ENCODE peak calls at places on chromosome 9, in six cellular contexts. V is GM12878, E is K562, Z is HepG2, X is GM12892, W is H1. G is an unnamed sample.

GRCh38 chr9:92438900-92439526 is 14.7 kb upstream of the OMD start:
- DNase-seq in V (no peak), E (no peak), Z (no peak), X (no peak), W (no peak), G (no peak)

GRCh38 chr9:6014668-6015270 is 655 bp downstream of the RANBP6 start:
- DNase-seq in V (no peak), E (peak), Z (peak), X (no peak), W (no peak), G (no peak)

GRCh38 chr9:101705135-101705661 is 33.2 kb downstream of the GRIN3A start:
- DNase-seq in V (no peak), E (no peak), Z (no peak), X (no peak), W (peak), G (no peak)

GRCh38 chr9:117413346-117414219 is 1.3 kb downstream of the ASTN2 start:
- DNase-seq in V (no peak), E (no peak), Z (no peak), X (peak), W (peak), G (peak)

GRCh38 chr9:5718296-5719032 is 89.6 kb downstream of the RIC1 start:
- DNase-seq in V (no peak), E (no peak), Z (no peak), X (no peak), W (no peak), G (no peak)

GRCh38 chr9:21965401-21965951 is 28.7 kb downstream of the CDKN2A start:
- DNase-seq in V (no peak), E (no peak), Z (peak), X (peak), W (peak), G (peak)

GRCh38 chr9:7165350-7165937 is 407.7 kb downstream of the KDM4C start:
- DNase-seq in V (no peak), E (peak), Z (no peak), X (no peak), W (no peak), G (no peak)

GRCh38 chr9:108761530-108762347 is 94.0 kb downstream of the ACTL7B start:
- DNase-seq in V (no peak), E (peak), Z (peak), X (peak), W (peak), G (peak)

GRCh38 chr9:123645762-123646161 is 284.2 kb downstream of the DENND1A start:
- DNase-seq in V (no peak), E (no peak), Z (no peak), X (no peak), W (no peak), G (no peak)

GRCh38 chr9:136306691-136307208 is 2.9 kb upstream of the CCDC187 start:
- DNase-seq in V (no peak), E (peak), Z (no peak), X (no peak), W (no peak), G (no peak)

GRCh38 chr9:68416891-68417570 is 60.6 kb downstream of the PGM5 start:
- DNase-seq in V (no peak), E (peak), Z (no peak), X (no peak), W (no peak), G (no peak)

GRCh38 chr9:98142182-98142924 is 23.3 kb upstream of the TRIM14 start:
- DNase-seq in V (no peak), E (no peak), Z (peak), X (no peak), W (no peak), G (no peak)

GRCh38 chr9:136954270-136955083 is 2.4 kb downstream of the LCN12 start:
- DNase-seq in V (no peak), E (no peak), Z (no peak), X (no peak), W (no peak), G (no peak)

GRCh38 chr9:114156658-114157421 is 1.5 kb downstream of the COL27A1 start:
- DNase-seq in V (no peak), E (no peak), Z (no peak), X (no peak), W (peak), G (no peak)

GRCh38 chr9:95088421-95089161 is 228.9 kb downstream of the FANCC start:
- DNase-seq in V (no peak), E (no peak), Z (no peak), X (no peak), W (no peak), G (no peak)

GRCh38 chr9:3478549-3478953 is 47.2 kb downstream of the RFX3 start:
- DNase-seq in V (peak), E (no peak), Z (peak), X (no peak), W (no peak), G (no peak)

GRCh38 chr9:136713555-136713949 is 1.2 kb downstream of the DIPK1B start:
- DNase-seq in V (no peak), E (no peak), Z (no peak), X (no peak), W (no peak), G (no peak)

GRCh38 chr9:109274768-109275596 is 45.9 kb downstream of the EPB41L4B start:
- DNase-seq in V (no peak), E (no peak), Z (no peak), X (no peak), W (no peak), G (no peak)

GRCh38 chr9:83151627-83152137 is 88.7 kb upstream of the RASEF start:
- DNase-seq in V (no peak), E (no peak), Z (no peak), X (no peak), W (no peak), G (no peak)

GRCh38 chr9:22214497-22215031 is 205.5 kb upstream of the CDKN2B start:
- DNase-seq in V (no peak), E (no peak), Z (no peak), X (no peak), W (no peak), G (no peak)

GRCh38 chr9:127927457-127928231 is 2.9 kb downstream of the PIP5KL1 start:
- DNase-seq in V (no peak), E (peak), Z (no peak), X (no peak), W (peak), G (no peak)

GRCh38 chr9:112041536-112042243 is 133.4 kb downstream of the SUSD1 start:
- DNase-seq in V (no peak), E (no peak), Z (peak), X (no peak), W (peak), G (no peak)

GRCh38 chr9:19901586-19901985 is 112.7 kb upstream of the SLC24A2 start:
- DNase-seq in V (no peak), E (no peak), Z (no peak), X (no peak), W (no peak), G (no peak)

GRCh38 chr9:72524820-72525539 is 3.6 kb downstream of the TMC1 start:
- DNase-seq in V (peak), E (no peak), Z (no peak), X (no peak), W (no peak), G (no peak)

GRCh38 chr9:120110520-120110919 is 469.4 kb downstream of the CDK5RAP2 start:
- DNase-seq in V (no peak), E (no peak), Z (no peak), X (no peak), W (no peak), G (no peak)

GRCh38 chr9:91580136-91580535 is 156.5 kb upstream of the NFIL3 start:
- DNase-seq in V (no peak), E (no peak), Z (no peak), X (no peak), W (no peak), G (no peak)

GRCh38 chr9:107070591-107070990 is 207.6 kb downstream of the ZNF462 start:
- DNase-seq in V (no peak), E (no peak), Z (no peak), X (no peak), W (no peak), G (no peak)

GRCh38 chr9:1005043-1005667 is 28.7 kb downstream of the DMRT3 start:
- DNase-seq in V (peak), E (peak), Z (peak), X (no peak), W (no peak), G (no peak)

GRCh38 chr9:26331223-26331622 is 561.4 kb downstream of the CAAP1 start:
- DNase-seq in V (no peak), E (no peak), Z (no peak), X (no peak), W (no peak), G (no peak)

GRCh38 chr9:72907421-72907820 is 45.4 kb downstream of the ALDH1A1 start:
- DNase-seq in V (no peak), E (no peak), Z (no peak), X (no peak), W (no peak), G (no peak)

GRCh38 chr9:5044160-5044559 is 59.1 kb downstream of the JAK2 start:
- DNase-seq in V (no peak), E (no peak), Z (no peak), X (no peak), W (no peak), G (no peak)

GRCh38 chr9:78221425-78221824 is 14.4 kb upstream of the CEP78 start:
- DNase-seq in V (no peak), E (no peak), Z (no peak), X (no peak), W (no peak), G (no peak)

GRCh38 chr9:133120343-133121199 is 469 bp downstream of the RALGDS start:
- DNase-seq in V (no peak), E (peak), Z (no peak), X (no peak), W (peak), G (no peak)
- TF ChIP-seq POLR2A in V (no peak), E (no peak), Z (no peak), X (peak), W (no peak), G (no peak)

GRCh38 chr9:33851301-33851700 is 34.3 kb downstream of the UBE2R2 start:
- DNase-seq in V (no peak), E (no peak), Z (no peak), X (no peak), W (no peak), G (no peak)
- TF ChIP-seq TAF1 in V (no peak), E (no peak), Z (no peak), X (no peak), W (no peak), G (no peak)

GRCh38 chr9:13728121-13728520 is 448.6 kb upstream of the MPDZ start:
- DNase-seq in V (no peak), E (no peak), Z (no peak), X (no peak), W (no peak), G (no peak)

GRCh38 chr9:13731637-13732036 is 452.1 kb upstream of the MPDZ start:
- DNase-seq in V (no peak), E (no peak), Z (no peak), X (no peak), W (no peak), G (no peak)

GRCh38 chr9:13726746-13727145 is 447.3 kb upstream of the MPDZ start:
- DNase-seq in V (no peak), E (no peak), Z (no peak), X (no peak), W (no peak), G (no peak)

GRCh38 chr9:13732290-13732689 is 452.8 kb upstream of the MPDZ start:
- DNase-seq in V (no peak), E (no peak), Z (no peak), X (no peak), W (no peak), G (no peak)

GRCh38 chr9:13728917-13729811 is 449.7 kb upstream of the MPDZ start:
- DNase-seq in V (no peak), E (no peak), Z (no peak), X (no peak), W (no peak), G (no peak)
- TF ChIP-seq POLR2A in V (no peak), E (no peak), Z (no peak), X (no peak), W (no peak), G (no peak)

DNA sequence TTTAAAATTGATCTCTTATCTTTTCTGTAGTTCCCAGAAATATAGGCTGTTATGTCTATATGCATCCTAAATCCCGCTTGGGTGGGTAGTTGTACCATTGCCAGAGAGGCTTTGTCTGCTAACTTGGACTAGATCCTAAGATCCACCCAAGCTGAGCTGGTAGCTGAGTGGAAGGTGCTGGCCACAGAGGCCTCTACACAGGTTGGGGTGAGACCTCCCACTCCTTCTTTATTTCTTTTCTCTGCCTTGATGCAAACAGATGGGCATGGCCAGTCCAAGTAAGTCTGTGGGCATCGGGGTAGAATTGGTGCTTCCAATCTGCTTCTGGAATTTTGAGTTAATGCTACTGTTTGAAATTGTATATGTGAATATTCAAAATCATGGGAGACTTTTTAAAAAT is 14.4 kb upstream of the GADD45G start:
- DNase-seq in V (no peak), E (no peak), Z (no peak), X (no peak), W (no peak), G (no peak)
- TF ChIP-seq TAF1 in V (no peak), E (no peak), Z (no peak), X (no peak), W (no peak), G (no peak)

DNA sequence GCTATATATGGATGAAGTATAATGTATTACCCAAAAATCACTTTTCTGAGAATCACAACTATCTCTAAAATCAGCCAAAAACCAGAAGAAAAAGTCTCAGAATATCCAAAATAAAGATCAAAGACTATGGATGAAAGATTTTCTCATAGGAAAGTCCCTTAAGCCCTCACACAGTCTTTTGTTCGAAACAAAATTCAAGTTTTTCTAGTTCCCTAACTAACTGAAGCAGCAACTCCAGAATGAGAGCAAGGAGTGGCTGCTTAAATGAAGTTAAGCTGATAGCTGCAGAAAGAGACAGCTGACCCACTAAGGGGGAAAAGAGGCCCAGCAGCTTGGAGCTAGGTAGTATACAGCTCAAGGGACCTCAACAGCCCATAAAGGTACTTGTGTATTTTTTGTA is 8.4 kb downstream of the ZBTB5 start:
- DNase-seq in V (no peak), E (no peak), Z (no peak), X (no peak), W (no peak), G (no peak)
- TF ChIP-seq POLR2A in V (no peak), E (no peak), Z (no peak), X (no peak), W (no peak), G (no peak)

DNA sequence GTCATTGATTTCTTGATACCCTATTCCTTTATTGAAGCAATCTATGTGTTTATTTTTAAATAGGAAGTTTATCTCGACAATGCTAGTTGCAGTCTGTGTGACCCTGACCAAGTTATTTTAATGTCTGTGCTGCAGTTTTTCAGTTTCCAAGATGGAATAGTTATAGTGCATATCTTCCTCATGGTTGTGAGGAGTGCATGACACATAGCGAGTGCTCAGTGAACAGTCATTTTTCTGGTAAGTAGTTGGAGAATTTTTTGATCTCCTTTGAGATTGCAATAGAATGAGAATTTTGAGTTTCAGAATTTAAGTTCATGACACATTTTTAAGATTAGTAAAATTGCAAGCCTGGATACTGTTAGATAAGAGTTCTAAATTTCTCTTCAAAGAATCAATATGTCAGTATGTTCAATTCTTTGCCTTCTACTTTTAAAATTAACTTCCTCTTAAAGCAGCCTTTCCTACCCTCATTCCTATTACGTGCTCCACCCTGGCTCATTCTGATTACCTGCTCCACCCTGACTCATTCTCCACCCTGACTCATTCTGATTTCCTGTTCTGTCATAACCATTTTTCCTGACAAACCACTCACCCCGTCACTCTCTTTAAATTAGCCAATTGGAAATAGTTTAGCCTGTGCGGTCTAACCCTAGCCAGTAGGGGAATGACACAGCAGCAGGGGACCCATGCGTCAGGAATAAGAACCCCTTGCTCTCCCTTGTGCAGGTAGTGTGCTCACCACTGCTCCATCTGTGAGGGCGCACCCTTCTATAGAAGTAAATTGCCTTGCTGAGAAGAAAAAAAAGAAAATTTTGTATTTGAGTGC is 30.7 kb downstream of the SPIN1 start:
- DNase-seq in V (no peak), E (no peak), Z (no peak), X (no peak), W (no peak), G (no peak)
- TF ChIP-seq TAF1 in V (no peak), E (no peak), Z (no peak), X (no peak), W (no peak), G (no peak)

GRCh38 chr9:133148351-133149129 is 15.2 kb downstream of the GBGT1 start:
- DNase-seq in V (no peak), E (no peak), Z (no peak), X (peak), W (peak), G (no peak)
- TF ChIP-seq POLR2A in V (no peak), E (peak), Z (no peak), X (no peak), W (no peak), G (no peak)

GRCh38 chr9:135047026-135047350 is 40.5 kb upstream of the OLFM1 start:
- DNase-seq in V (no peak), E (no peak), Z (no peak), X (no peak), W (no peak), G (no peak)
- TF ChIP-seq TAF1 in V (no peak), E (no peak), Z (no peak), X (no peak), W (no peak), G (no peak)

GRCh38 chr9:125982798-125983406 is 235.7 kb downstream of the PBX3 start:
- DNase-seq in V (no peak), E (no peak), Z (no peak), X (no peak), W (no peak), G (no peak)
- TF ChIP-seq POLR2A in V (no peak), E (no peak), Z (no peak), X (no peak), W (no peak), G (no peak)

DNA sequence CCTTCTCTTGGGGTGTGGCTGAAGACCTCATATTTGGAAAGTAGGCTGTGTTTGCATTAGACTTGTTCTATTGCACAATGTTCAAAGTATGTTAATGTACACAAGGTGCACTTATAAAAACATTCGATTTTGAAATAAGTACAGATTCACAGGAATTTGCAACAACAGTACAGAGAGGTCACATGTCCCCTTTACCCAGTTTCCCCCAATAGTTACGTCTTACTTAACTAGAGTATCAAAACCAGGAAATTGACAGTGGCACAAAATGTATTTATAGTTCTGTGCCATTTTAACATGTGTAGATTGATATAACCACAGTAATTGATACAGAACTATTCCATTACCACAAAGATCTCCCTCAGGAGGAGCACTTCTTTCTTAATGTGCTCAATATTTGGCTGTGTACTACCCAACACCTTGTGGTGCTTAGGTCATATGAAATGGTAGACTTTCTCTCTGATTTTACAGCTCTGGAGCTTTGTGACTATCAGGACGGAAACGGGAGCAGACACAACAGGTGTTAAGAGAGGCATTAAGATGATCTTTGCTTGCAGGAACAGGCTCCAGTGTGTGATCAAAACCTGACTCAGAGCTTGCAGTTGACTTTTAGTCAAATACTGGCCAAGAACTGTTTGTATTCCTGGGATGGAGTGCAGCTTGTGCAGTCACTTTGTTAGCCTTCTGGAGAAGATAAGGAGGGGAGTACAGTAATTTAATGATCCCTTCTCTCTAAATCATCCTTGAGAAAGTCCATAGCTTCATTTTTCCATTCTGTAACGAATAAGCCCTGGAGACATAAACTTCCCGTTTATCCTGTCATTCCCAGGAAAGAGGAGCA is 2.7 kb upstream of the STOM start:
- DNase-seq in V (no peak), E (peak), Z (peak), X (no peak), W (no peak), G (no peak)
- TF ChIP-seq TAF1 in V (no peak), E (no peak), Z (no peak), X (no peak), W (no peak), G (no peak)

G was measured in GM12891.